ENCODE peak calls at places on chromosomes 11 and 22, in nine cellular contexts. B, X, L, G, W, U, V, O and Z are unnamed samples.

GRCh38 chr11:117950999-117951961 is 22.1 kb upstream of the TMPRSS13 start:
- DNase-seq in B (peak), X (no peak), L (no peak), G (no peak), W (peak), U (peak), V (no peak), O (no peak), Z (no peak)

GRCh38 chr22:40101417-40102101 is 76.2 kb upstream of the TNRC6B start:
- DNase-seq in B (no peak), X (no peak), L (no peak), G (no peak), W (peak), U (no peak), V (no peak), O (no peak), Z (no peak)

GRCh38 chr11:121426476-121427454 is 25.3 kb upstream of the SORL1 start:
- DNase-seq in B (peak), X (no peak), L (no peak), G (peak), W (peak), U (peak), V (peak), O (peak), Z (peak)

GRCh38 chr11:127381247-127381646 is 380.7 kb upstream of the KIRREL3 start:
- DNase-seq in B (no peak), X (no peak), L (no peak), G (no peak), W (no peak), U (no peak), V (no peak), O (no peak), Z (no peak)

GRCh38 chr11:10303558-10304363 is 1.1 kb upstream of the ADM start:
- DNase-seq in B (no peak), X (no peak), L (peak), G (peak), W (no peak), U (peak), V (peak), O (peak), Z (peak)

GRCh38 chr11:746289-747175 is 732 bp upstream of the TALDO1 start:
- DNase-seq in B (peak), X (no peak), L (no peak), G (no peak), W (peak), U (peak), V (no peak), O (no peak), Z (no peak)

GRCh38 chr22:30009478-30009877 is 70.8 kb upstream of the HORMAD2 start:
- DNase-seq in B (no peak), X (no peak), L (no peak), G (no peak), W (no peak), U (no peak), V (no peak), O (no peak), Z (no peak)

GRCh38 chr11:112511271-112511670 is 250.6 kb upstream of the PLET1 start:
- DNase-seq in B (no peak), X (no peak), L (no peak), G (no peak), W (no peak), U (no peak), V (no peak), O (no peak), Z (no peak)

GRCh38 chr11:122234257-122234656 is 118.2 kb upstream of the BLID start:
- DNase-seq in B (no peak), X (no peak), L (no peak), G (no peak), W (no peak), U (no peak), V (no peak), O (no peak), Z (no peak)

GRCh38 chr22:45454260-45454659 is 40.8 kb downstream of the RIBC2 start:
- DNase-seq in B (no peak), X (peak), L (no peak), G (no peak), W (no peak), U (no peak), V (no peak), O (peak), Z (no peak)

GRCh38 chr22:45896153-45896951 is 80.6 kb downstream of the WNT7B start:
- DNase-seq in B (no peak), X (no peak), L (no peak), G (no peak), W (no peak), U (no peak), V (peak), O (peak), Z (peak)

GRCh38 chr22:22897036-22897435 is 9.4 kb downstream of the IGLL5 start:
- DNase-seq in B (no peak), X (no peak), L (no peak), G (peak), W (no peak), U (no peak), V (no peak), O (no peak), Z (no peak)

GRCh38 chr11:18394928-18395734 is 768 bp downstream of the LDHA start:
- DNase-seq in B (peak), X (no peak), L (peak), G (peak), W (peak), U (peak), V (peak), O (peak), Z (no peak)

GRCh38 chr11:42066113-42066512 is 606.7 kb upstream of the LRRC4C start:
- DNase-seq in B (no peak), X (no peak), L (peak), G (no peak), W (no peak), U (no peak), V (peak), O (peak), Z (peak)

GRCh38 chr22:30649430-30650007 is 13.9 kb downstream of the SLC35E4 start:
- DNase-seq in B (peak), X (peak), L (peak), G (peak), W (peak), U (no peak), V (peak), O (peak), Z (no peak)

GRCh38 chr11:75733346-75734107 is 15.9 kb downstream of the MOGAT2 start:
- DNase-seq in B (peak), X (no peak), L (no peak), G (peak), W (no peak), U (no peak), V (peak), O (no peak), Z (no peak)

GRCh38 chr11:113849713-113850112 is 25.7 kb downstream of the USP28 start:
- DNase-seq in B (no peak), X (no peak), L (no peak), G (no peak), W (no peak), U (no peak), V (no peak), O (no peak), Z (no peak)

GRCh38 chr11:113505541-113506375 is 30.6 kb upstream of the DRD2 start:
- DNase-seq in B (no peak), X (peak), L (peak), G (no peak), W (no peak), U (no peak), V (no peak), O (peak), Z (no peak)

GRCh38 chr11:100404907-100405306 is 282.2 kb upstream of the ARHGAP42 start:
- DNase-seq in B (no peak), X (no peak), L (no peak), G (no peak), W (no peak), U (no peak), V (no peak), O (no peak), Z (no peak)

GRCh38 chr11:68461284-68461861 is 821 bp downstream of the PPP6R3 start:
- DNase-seq in B (no peak), X (no peak), L (peak), G (no peak), W (peak), U (peak), V (no peak), O (no peak), Z (no peak)

GRCh38 chr22:45903355-45904149 is 73.4 kb downstream of the WNT7B start:
- DNase-seq in B (no peak), X (no peak), L (peak), G (no peak), W (no peak), U (no peak), V (no peak), O (no peak), Z (no peak)

GRCh38 chr11:12157241-12157661 is 46.9 kb downstream of the MICAL2 start:
- DNase-seq in B (no peak), X (no peak), L (peak), G (no peak), W (peak), U (no peak), V (no peak), O (no peak), Z (no peak)

GRCh38 chr11:70306586-70307033 is 36.1 kb downstream of the PPFIA1 start:
- DNase-seq in B (no peak), X (no peak), L (peak), G (no peak), W (no peak), U (no peak), V (no peak), O (no peak), Z (no peak)

GRCh38 chr11:67646535-67647336 is 3.8 kb downstream of the ACY3 start:
- DNase-seq in B (no peak), X (no peak), L (no peak), G (peak), W (peak), U (no peak), V (no peak), O (no peak), Z (no peak)

GRCh38 chr11:40281055-40281580 is 1178.3 kb downstream of the LRRC4C start:
- DNase-seq in B (no peak), X (no peak), L (peak), G (no peak), W (no peak), U (no peak), V (no peak), O (no peak), Z (no peak)

GRCh38 chr22:36183446-36183845 is 18.2 kb downstream of the APOL4 start:
- DNase-seq in B (no peak), X (no peak), L (no peak), G (no peak), W (no peak), U (no peak), V (no peak), O (no peak), Z (no peak)

GRCh38 chr22:45760682-45761081 is 89.0 kb downstream of the ATXN10 start:
- DNase-seq in B (no peak), X (no peak), L (no peak), G (no peak), W (no peak), U (no peak), V (no peak), O (no peak), Z (no peak)

GRCh38 chr11:126355926-126356897 is 726 bp downstream of the ST3GAL4 start:
- DNase-seq in B (peak), X (no peak), L (no peak), G (no peak), W (peak), U (no peak), V (peak), O (peak), Z (no peak)

GRCh38 chr11:31445621-31446020 is 63.8 kb downstream of the IMMP1L start:
- DNase-seq in B (no peak), X (no peak), L (no peak), G (no peak), W (no peak), U (no peak), V (no peak), O (no peak), Z (no peak)

GRCh38 chr11:72138821-72139390 is 3.4 kb downstream of the FOLR3 start:
- DNase-seq in B (no peak), X (no peak), L (no peak), G (no peak), W (no peak), U (no peak), V (no peak), O (no peak), Z (no peak)

GRCh38 chr22:44710474-44711235 is 8.7 kb downstream of the PRR5 start:
- DNase-seq in B (no peak), X (no peak), L (no peak), G (no peak), W (no peak), U (no peak), V (no peak), O (no peak), Z (no peak)

GRCh38 chr11:105911454-105911853 is 110.6 kb downstream of the MSANTD4 start:
- DNase-seq in B (no peak), X (no peak), L (no peak), G (no peak), W (no peak), U (no peak), V (no peak), O (no peak), Z (no peak)

GRCh38 chr11:93089474-93090102 is 108.2 kb downstream of the SLC36A4 start:
- DNase-seq in B (no peak), X (peak), L (peak), G (no peak), W (peak), U (no peak), V (peak), O (no peak), Z (no peak)

GRCh38 chr11:95790933-95791247 is 592 bp downstream of the CEP57 start:
- DNase-seq in B (peak), X (peak), L (peak), G (peak), W (peak), U (peak), V (peak), O (peak), Z (peak)

GRCh38 chr11:35318977-35319925 is 100.1 kb downstream of the SLC1A2 start:
- DNase-seq in B (no peak), X (no peak), L (no peak), G (no peak), W (no peak), U (no peak), V (no peak), O (no peak), Z (no peak)

GRCh38 chr11:74004694-74005615 is 3.9 kb downstream of the UCP3 start:
- DNase-seq in B (peak), X (no peak), L (no peak), G (peak), W (peak), U (peak), V (no peak), O (no peak), Z (no peak)

GRCh38 chr11:124801014-124801413 is 808 bp upstream of the MSANTD2 start:
- DNase-seq in B (no peak), X (no peak), L (peak), G (no peak), W (no peak), U (no peak), V (no peak), O (no peak), Z (no peak)

GRCh38 chr11:1339066-1339675 is 29.7 kb upstream of the TOLLIP start:
- DNase-seq in B (no peak), X (no peak), L (no peak), G (no peak), W (no peak), U (no peak), V (no peak), O (no peak), Z (no peak)